ENCODE peak calls at places on chromosomes 1 and 21, in eight cellular contexts. A, F, Y, Q, S, K, N and L are unnamed samples.

GRCh38 chr21:45973475-45974072 is 8.0 kb upstream of the COL6A1 start:
- DNase-seq in A (peak; percentile 74), F (peak; percentile 88), Y (peak; percentile 91), Q (peak; percentile 62), S (peak; percentile 24), K (peak; percentile 43), N (peak; percentile 82), L (peak; percentile 82)

GRCh38 chr1:9539829-9540550 is 725 bp downstream of the SLC25A33 start:
- DNase-seq in A (peak; percentile 62), F (peak; percentile 82), Y (peak; percentile 85), Q (peak; percentile 56), S (peak; percentile 30), K (peak; percentile 50), N (peak; percentile 46), L (peak; percentile 41)

GRCh38 chr1:107687846-107688753 is 276.9 kb downstream of the VAV3 start:
- DNase-seq in A (no peak), F (no peak), Y (peak; percentile 61), Q (peak; percentile 48), S (peak; percentile 88), K (peak; percentile 51), N (no peak), L (no peak)

GRCh38 chr1:86854352-86854751 is 59.6 kb downstream of the SELENOF start:
- DNase-seq in A (no peak), F (no peak), Y (no peak), Q (no peak), S (no peak), K (no peak), N (no peak), L (no peak)

GRCh38 chr1:200118779-200119505 is 91.4 kb downstream of the NR5A2 start:
- DNase-seq in A (no peak), F (no peak), Y (peak; percentile 10), Q (no peak), S (no peak), K (no peak), N (no peak), L (no peak)

GRCh38 chr1:81439046-81439823 is 361.5 kb upstream of the ADGRL2 start:
- DNase-seq in A (no peak), F (no peak), Y (no peak), Q (no peak), S (no peak), K (no peak), N (no peak), L (no peak)

GRCh38 chr1:66176012-66176715 is 357.8 kb upstream of the SGIP1 start:
- DNase-seq in A (no peak), F (no peak), Y (no peak), Q (no peak), S (no peak), K (no peak), N (peak; percentile 9), L (no peak)

GRCh38 chr1:53075761-53076163 is 13.7 kb downstream of the PODN start:
- DNase-seq in A (no peak), F (no peak), Y (no peak), Q (no peak), S (no peak), K (no peak), N (no peak), L (no peak)

GRCh38 chr1:218292515-218292914 is 7.4 kb downstream of the RRP15 start:
- DNase-seq in A (no peak), F (no peak), Y (no peak), Q (no peak), S (no peak), K (no peak), N (no peak), L (no peak)

GRCh38 chr1:50703240-50703639 is 256.8 kb downstream of the FAF1 start:
- DNase-seq in A (no peak), F (no peak), Y (no peak), Q (no peak), S (no peak), K (no peak), N (no peak), L (no peak)

DNA sequence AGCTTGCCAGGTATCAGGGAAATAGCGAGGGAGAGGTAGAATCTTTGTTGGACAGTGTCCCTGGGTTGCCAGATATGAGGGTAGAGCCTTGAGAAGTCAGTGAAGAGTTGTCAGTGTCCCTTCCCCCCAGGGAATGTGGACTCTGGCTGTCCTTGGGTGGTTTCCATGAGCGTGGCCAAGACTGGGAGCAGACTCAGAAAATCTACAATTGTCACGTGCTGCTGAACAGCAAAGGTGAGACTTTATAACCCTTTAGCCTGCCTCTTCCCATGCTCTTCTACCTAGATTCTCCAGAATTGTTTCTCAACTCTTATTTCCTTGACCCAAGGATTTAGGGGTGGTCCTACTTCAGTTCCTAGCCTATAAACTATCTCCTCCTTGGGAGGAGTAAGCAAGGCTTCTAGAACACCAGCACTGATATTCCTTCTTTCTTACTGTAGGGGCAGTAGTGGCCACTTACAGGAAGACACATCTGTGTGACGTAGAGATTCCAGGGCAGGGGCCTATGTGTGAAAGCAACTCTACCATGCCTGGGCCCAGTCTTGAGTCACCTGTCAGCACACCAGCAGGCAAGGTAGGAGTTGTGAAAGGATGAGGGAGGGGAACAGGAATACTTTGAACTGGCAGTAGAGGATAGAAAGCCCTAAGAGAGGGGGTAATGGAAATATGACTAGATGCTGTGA is 1.6 kb downstream of the NIT1 start:
- DNase-seq in A (peak; percentile 81), F (no peak), Y (peak; percentile 86), Q (peak; percentile 52), S (peak; percentile 87), K (no peak), N (peak; percentile 69), L (no peak)
- TF ChIP-seq CTCF in A (peak; percentile 61), F (peak; percentile 34), Y (peak; percentile 29), Q (peak; percentile 25), S (peak; percentile 50), K (peak; percentile 34), N (peak; percentile 54), L (peak; percentile 41)

GRCh38 chr1:20701847-20702246 is 16.0 kb downstream of the KIF17 start:
- DNase-seq in A (no peak), F (no peak), Y (no peak), Q (no peak), S (no peak), K (no peak), N (no peak), L (no peak)

GRCh38 chr1:20701446-20701845 is 16.4 kb downstream of the KIF17 start:
- DNase-seq in A (no peak), F (no peak), Y (no peak), Q (no peak), S (no peak), K (no peak), N (no peak), L (no peak)

GRCh38 chr1:20700636-20701215 is 17.1 kb downstream of the KIF17 start:
- DNase-seq in A (no peak), F (no peak), Y (no peak), Q (no peak), S (no peak), K (no peak), N (no peak), L (no peak)

GRCh38 chr1:20703124-20703756 is 14.6 kb downstream of the KIF17 start:
- DNase-seq in A (no peak), F (no peak), Y (no peak), Q (no peak), S (no peak), K (no peak), N (no peak), L (no peak)

DNA sequence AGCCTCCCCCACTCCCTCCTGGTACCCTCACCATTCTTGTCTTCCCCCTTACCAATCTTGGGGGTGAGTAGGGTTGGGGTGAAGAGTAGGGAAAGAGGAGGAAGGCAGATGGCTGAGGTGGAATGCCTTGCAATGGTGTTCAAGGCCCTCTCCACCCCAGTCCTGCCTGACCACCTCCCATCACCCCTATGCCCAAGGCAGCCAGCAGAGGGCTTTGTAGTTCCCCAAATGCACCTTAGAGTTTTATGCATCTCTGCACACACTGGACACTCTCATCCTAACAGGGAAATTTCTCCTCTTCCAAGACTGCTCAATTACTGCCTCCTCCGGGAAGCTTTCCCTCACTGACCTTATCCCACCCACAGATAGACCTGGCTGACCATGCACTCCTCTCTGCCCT is 15.4 kb downstream of the KIF17 start:
- DNase-seq in A (no peak), F (no peak), Y (no peak), Q (no peak), S (no peak), K (no peak), N (peak; percentile 17), L (no peak)
- TF ChIP-seq CTCF in A (peak; percentile 11), F (no peak), Y (no peak), Q (no peak), S (peak; percentile 57), K (no peak), N (peak; percentile 50), L (no peak)

DNA sequence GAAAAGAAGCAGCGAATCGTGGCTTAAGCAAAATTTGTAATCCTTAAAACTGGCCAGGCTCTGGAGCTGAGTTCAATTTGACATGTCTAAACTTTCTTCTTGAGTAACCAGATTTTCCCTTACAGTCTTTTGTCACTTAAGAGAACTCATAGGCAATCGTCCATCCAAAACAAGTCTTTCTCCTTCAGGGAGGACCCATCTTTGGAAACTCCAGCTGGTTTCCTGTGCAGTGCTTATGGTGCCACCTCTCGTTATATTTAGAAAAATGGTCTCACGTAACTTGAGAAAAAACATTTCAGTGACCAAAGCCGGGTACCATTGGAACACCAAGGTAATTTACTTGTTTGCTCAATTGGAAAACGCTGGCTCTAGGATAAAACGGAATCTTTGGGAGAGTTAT is 1.9 kb upstream of the PTTG1IP start:
- DNase-seq in A (no peak), F (no peak), Y (no peak), Q (no peak), S (peak; percentile 73), K (peak; percentile 40), N (peak; percentile 69), L (no peak)
- TF ChIP-seq CTCF in A (peak; percentile 14), F (no peak), Y (no peak), Q (no peak), S (peak; percentile 47), K (peak; percentile 16), N (peak; percentile 38), L (no peak)

GRCh38 chr1:99590578-99591209 is 55.2 kb upstream of the PALMD start:
- DNase-seq in A (peak; percentile 65), F (no peak), Y (no peak), Q (no peak), S (peak; percentile 91), K (no peak), N (peak; percentile 79), L (no peak)

GRCh38 chr1:99595441-99595840 is 50.5 kb upstream of the PALMD start:
- DNase-seq in A (no peak), F (no peak), Y (no peak), Q (no peak), S (no peak), K (no peak), N (no peak), L (no peak)

GRCh38 chr1:99595041-99595440 is 50.9 kb upstream of the PALMD start:
- DNase-seq in A (no peak), F (no peak), Y (no peak), Q (no peak), S (no peak), K (no peak), N (no peak), L (no peak)

GRCh38 chr1:99591886-99592285 is 54.0 kb upstream of the PALMD start:
- DNase-seq in A (no peak), F (no peak), Y (no peak), Q (no peak), S (no peak), K (no peak), N (no peak), L (no peak)

DNA sequence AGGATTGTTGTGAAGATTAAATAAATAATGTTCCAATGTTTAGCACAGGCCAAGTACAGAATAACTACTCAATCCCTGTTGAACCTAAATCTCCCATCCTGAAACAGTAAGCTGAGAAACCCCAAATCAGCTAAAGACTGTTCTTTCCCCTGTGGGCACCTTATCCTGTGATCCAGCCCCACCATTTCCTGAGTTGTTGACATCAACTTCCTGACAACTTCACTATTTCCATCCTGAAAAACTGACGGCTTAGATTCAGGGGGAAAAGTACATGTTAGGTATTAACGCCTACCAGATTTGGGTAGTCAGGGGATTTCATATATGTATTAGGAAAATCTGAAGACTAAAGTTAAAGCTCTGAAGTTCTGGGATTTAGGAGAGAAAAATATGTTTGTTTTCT is 51.7 kb upstream of the PALMD start:
- DNase-seq in A (no peak), F (no peak), Y (no peak), Q (no peak), S (no peak), K (no peak), N (no peak), L (no peak)
- TF ChIP-seq CTCF in A (no peak), F (no peak), Y (no peak), Q (no peak), S (no peak), K (no peak), N (no peak), L (no peak)